ENCODE peak calls at places on chromosomes 2 and 18, in eight cellular contexts. Q is NCI-H774, O is HuH-7.5, J is foreskin fibroblast, Y is ELF-1, H is Caco-2, T is heart left ventricle, R is NCI-H1436. F is an unnamed sample.

GRCh38 chr2:99754215-99754614 is 264.4 kb upstream of the REV1 start:
- DNase-seq in Q (no peak), O (no peak), J (peak; percentile 26), Y (no peak), H (no peak), T (no peak), R (no peak), F (peak; percentile 70)

GRCh38 chr18:26073742-26074141 is 16.7 kb downstream of the SS18 start:
- DNase-seq in Q (no peak), O (no peak), J (no peak), Y (no peak), H (no peak), T (no peak), R (no peak), F (no peak)

GRCh38 chr2:162197095-162197825 is 45.2 kb upstream of the GCG start:
- DNase-seq in Q (no peak), O (no peak), J (peak; percentile 30), Y (no peak), H (no peak), T (no peak), R (no peak), F (peak; percentile 89)

GRCh38 chr2:221276033-221276432 is 296.1 kb downstream of the EPHA4 start:
- DNase-seq in Q (no peak), O (no peak), J (no peak), Y (no peak), H (no peak), T (no peak), R (no peak), F (no peak)

GRCh38 chr2:170339324-170339723 is 161.4 kb downstream of the MYO3B start:
- DNase-seq in Q (no peak), O (no peak), J (no peak), Y (no peak), H (no peak), T (no peak), R (no peak), F (no peak)

GRCh38 chr2:165594935-165595255 is 125.4 kb downstream of the CSRNP3 start:
- DNase-seq in Q (no peak), O (no peak), J (no peak), Y (no peak), H (no peak), T (no peak), R (no peak), F (no peak)

GRCh38 chr2:60679059-60679780 is 76.8 kb upstream of the PAPOLG start:
- DNase-seq in Q (no peak), O (no peak), J (no peak), Y (no peak), H (no peak), T (no peak), R (no peak), F (no peak)

GRCh38 chr2:224894356-224894755 is 147.9 kb downstream of the DOCK10 start:
- DNase-seq in Q (no peak), O (no peak), J (no peak), Y (no peak), H (no peak), T (no peak), R (no peak), F (no peak)

GRCh38 chr2:118241128-118241527 is 152.9 kb downstream of the INSIG2 start:
- DNase-seq in Q (no peak), O (no peak), J (no peak), Y (no peak), H (no peak), T (no peak), R (no peak), F (no peak)

GRCh38 chr2:42010743-42011298 is 37.0 kb upstream of the PKDCC start:
- DNase-seq in Q (no peak), O (no peak), J (peak; percentile 54), Y (peak; percentile 29), H (no peak), T (no peak), R (no peak), F (peak; percentile 82)

GRCh38 chr2:200172944-200173481 is 133.5 kb upstream of the SPATS2L start:
- DNase-seq in Q (no peak), O (no peak), J (peak; percentile 78), Y (no peak), H (no peak), T (no peak), R (no peak), F (peak; percentile 43)

GRCh38 chr18:40019797-40020392 is 1935.1 kb upstream of the PIK3C3 start:
- DNase-seq in Q (no peak), O (no peak), J (no peak), Y (peak; percentile 38), H (no peak), T (no peak), R (no peak), F (no peak)

GRCh38 chr2:235458839-235459273 is 35.0 kb upstream of the AGAP1 start:
- DNase-seq in Q (peak; percentile 21), O (no peak), J (peak; percentile 35), Y (peak; percentile 60), H (peak; percentile 60), T (no peak), R (no peak), F (peak; percentile 26)

F was measured in IMR-90.